ENCODE peak calls at places on chromosomes 3 and 15, in five cellular contexts. O is EL; U is stimulated activated CD4-positive, alpha-beta T cell treated with anti-CD3 and anti-CD28 coated beads, Interleukin-2, amount 100 ng/mL, for 48 hours; Q is activated naive CD4-positive, alpha-beta T cell; G is NCI-H1105. Z is an unnamed sample.

GRCh38 chr3:10942806-10943205 is 49.7 kb upstream of the SLC6A1 start:
- DNase-seq in O (no peak), U (no peak), Q (no peak), G (no peak), Z (no peak)

GRCh38 chr3:15342945-15343344 is 10.6 kb upstream of the SH3BP5 start:
- DNase-seq in O (no peak), U (no peak), Q (no peak), G (no peak), Z (no peak)

GRCh38 chr3:176967525-176967924 is 229.8 kb downstream of the TBL1XR1 start:
- DNase-seq in O (peak), U (no peak), Q (no peak), G (no peak), Z (no peak)

GRCh38 chr3:141642215-141642614 is 95.9 kb upstream of the RNF7 start:
- DNase-seq in O (no peak), U (no peak), Q (no peak), G (no peak), Z (no peak)

GRCh38 chr3:87350367-87351199 is 74.2 kb upstream of the POU1F1 start:
- DNase-seq in O (peak), U (no peak), Q (no peak), G (no peak), Z (peak)

GRCh38 chr15:65752151-65752700 is 39.9 kb downstream of the DENND4A start:
- DNase-seq in O (peak), U (no peak), Q (no peak), G (no peak), Z (no peak)

GRCh38 chr3:9021610-9022009 is 58.3 kb upstream of the RAD18 start:
- DNase-seq in O (no peak), U (no peak), Q (no peak), G (no peak), Z (no peak)

GRCh38 chr3:77256584-77257488 is 216.9 kb downstream of the ROBO2 start:
- DNase-seq in O (no peak), U (no peak), Q (no peak), G (peak), Z (no peak)

GRCh38 chr15:56776839-56777238 is 43.5 kb upstream of the ZNF280D start:
- DNase-seq in O (no peak), U (no peak), Q (no peak), G (no peak), Z (no peak)

GRCh38 chr3:89562373-89562772 is 455.0 kb downstream of the EPHA3 start:
- DNase-seq in O (no peak), U (no peak), Q (no peak), G (no peak), Z (no peak)